ENCODE peak calls at places on chromosomes 13 and 19, in five cellular contexts. Q, C, K, P and B are unnamed samples. For H3K27me3, the result is how much of the 10 kb centered on the place peaks cover.

GRCh38 chr19:35318679-35319448 is 10.1 kb upstream of the CD22 start:
- DNase-seq in Q (peak), C (no peak), K (peak), P (peak), B (peak)

GRCh38 chr13:58376775-58377174 is 745.2 kb downstream of the PCDH17 start:
- DNase-seq in Q (no peak), C (no peak), K (no peak), P (no peak), B (no peak)

GRCh38 chr13:57632276-57633140 is 964 bp downstream of the PCDH17 start:
- DNase-seq in Q (no peak), C (peak), K (no peak), P (no peak), B (no peak)

GRCh38 chr19:3512562-3512961 is 6.5 kb downstream of the FZR1 start:
- DNase-seq in Q (no peak), C (no peak), K (no peak), P (no peak), B (no peak)

GRCh38 chr19:33866696-33867095 is 70.0 kb downstream of the KCTD15 start:
- DNase-seq in Q (no peak), C (no peak), K (no peak), P (no peak), B (no peak)

GRCh38 chr19:30521937-30522336 is 149.8 kb downstream of the ZNF536 start:
- DNase-seq in Q (no peak), C (no peak), K (no peak), P (no peak), B (no peak)

GRCh38 chr13:104315606-104316005 is 1249.4 kb upstream of the SLC10A2 start:
- DNase-seq in Q (peak), C (no peak), K (peak), P (no peak), B (peak)

GRCh38 chr19:35777961-35778360 is 2.6 kb downstream of the ARHGAP33 start:
- DNase-seq in Q (no peak), C (no peak), K (no peak), P (no peak), B (no peak)

GRCh38 chr19:38831142-38831605 is 420 bp downstream of the ECH1 start:
- DNase-seq in Q (peak), C (peak), K (peak), P (peak), B (no peak)

GRCh38 chr13:71459708-71460107 is 407.3 kb downstream of the DACH1 start:
- DNase-seq in Q (no peak), C (no peak), K (no peak), P (no peak), B (no peak)

GRCh38 chr13:54373211-54373610 is 1344.6 kb downstream of the OLFM4 start:
- DNase-seq in Q (no peak), C (no peak), K (no peak), P (no peak), B (no peak)

GRCh38 chr19:51372021-51372648 is 319 bp downstream of the NKG7 start:
- DNase-seq in Q (no peak), C (no peak), K (no peak), P (no peak), B (no peak)

GRCh38 chr13:41058229-41059070 is 2.9 kb upstream of the WBP4 start:
- DNase-seq in Q (peak), C (no peak), K (no peak), P (no peak), B (no peak)

GRCh38 chr13:55410398-55411330 is 1730.1 kb upstream of the PRR20A start:
- DNase-seq in Q (no peak), C (no peak), K (no peak), P (no peak), B (no peak)

GRCh38 chr19:20233105-20233504 is 66.1 kb downstream of the ZNF486 start:
- DNase-seq in Q (no peak), C (no peak), K (no peak), P (no peak), B (no peak)

GRCh38 chr19:47649588-47649987 is 40.7 kb downstream of the BICRA start:
- DNase-seq in Q (no peak), C (no peak), K (no peak), P (no peak), B (no peak)

GRCh38 chr19:34360354-34360909 is 4.6 kb upstream of the GPI start:
- DNase-seq in Q (no peak), C (no peak), K (no peak), P (no peak), B (no peak)

GRCh38 chr13:38582133-38582532 is 104.7 kb upstream of the FREM2 start:
- DNase-seq in Q (peak), C (peak), K (peak), P (peak), B (no peak)

GRCh38 chr19:44576843-44577565 is 36.4 kb upstream of the IGSF23 start:
- DNase-seq in Q (peak), C (peak), K (peak), P (peak), B (peak)

GRCh38 chr19:55985254-55985653 is 1.3 kb upstream of the NLRP5 start:
- DNase-seq in Q (no peak), C (no peak), K (no peak), P (no peak), B (no peak)

GRCh38 chr19:2578911-2579677 is 103.2 kb downstream of the GADD45B start:
- DNase-seq in Q (peak), C (peak), K (peak), P (peak), B (peak)

GRCh38 chr19:470701-471100 is 9.9 kb upstream of the SHC2 start:
- DNase-seq in Q (no peak), C (no peak), K (no peak), P (no peak), B (no peak)

GRCh38 chr13:67844544-67844943 is 614.4 kb upstream of the PCDH9 start:
- DNase-seq in Q (no peak), C (no peak), K (no peak), P (no peak), B (no peak)

GRCh38 chr19:17488593-17489391 is 18.5 kb downstream of the SLC27A1 start:
- DNase-seq in Q (no peak), C (peak), K (peak), P (peak), B (peak)
- TF ChIP-seq CTCF in Q (no peak), C (no peak), K (peak), P (peak), B (no peak)

DNA sequence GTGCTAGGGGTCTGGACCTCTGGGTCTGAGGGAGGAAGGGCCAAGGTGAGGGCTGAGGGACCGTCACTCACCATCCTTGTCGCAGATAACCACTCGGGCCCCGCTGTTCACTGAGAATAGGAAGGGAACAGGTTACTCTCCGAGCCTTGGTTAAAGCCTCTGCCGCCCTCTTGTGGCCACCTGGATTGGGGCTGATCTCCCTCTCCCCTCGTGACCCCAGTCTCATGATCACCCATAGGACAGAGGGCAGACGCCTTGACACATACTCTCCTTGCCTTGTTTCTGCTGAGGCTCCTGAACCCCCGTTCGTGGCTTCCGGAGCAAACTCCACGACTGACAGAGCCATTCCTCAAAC is 580 bp downstream of the HSD17B14 start:
- DNase-seq in Q (peak), C (peak), K (peak), P (peak), B (peak)
- TF ChIP-seq RAD21 in Q (peak), C (peak), K (peak), P (peak), B (peak)

DNA sequence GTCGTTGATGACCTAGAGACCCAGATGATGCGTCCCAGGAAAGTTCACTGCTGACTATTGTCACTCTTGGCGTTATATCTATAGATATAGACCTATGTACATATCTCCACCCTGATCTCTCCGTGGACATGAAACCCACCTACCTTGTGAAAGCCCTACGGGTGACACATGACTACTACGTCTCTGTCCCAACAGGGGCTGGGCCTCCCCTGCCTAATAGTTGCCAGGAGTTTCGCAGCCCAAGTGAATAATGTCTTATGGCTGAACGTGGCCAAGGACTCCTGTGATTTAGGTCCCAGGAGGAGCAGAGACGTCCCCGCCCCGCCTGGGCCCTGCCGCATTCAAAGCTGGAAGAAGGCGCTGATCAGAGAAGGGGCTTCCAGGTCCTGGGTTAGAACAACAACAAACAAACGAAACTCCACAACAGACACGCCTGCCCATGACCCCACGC is 4.9 kb upstream of the POU4F1 start:
- DNase-seq in Q (no peak), C (peak), K (no peak), P (no peak), B (no peak)
- H3K27me3 ChIP-seq in Q (half or more), C (half or more), K (half or more), P (under half), B (under half)

GRCh38 chr19:7385062-7385461 is 36.3 kb downstream of the ARHGEF18 start:
- DNase-seq in Q (no peak), C (no peak), K (no peak), P (no peak), B (no peak)

GRCh38 chr19:7377196-7377595 is 28.5 kb downstream of the ARHGEF18 start:
- DNase-seq in Q (no peak), C (no peak), K (no peak), P (no peak), B (no peak)

GRCh38 chr19:7382694-7383093 is 34.0 kb downstream of the ARHGEF18 start:
- DNase-seq in Q (no peak), C (no peak), K (no peak), P (no peak), B (no peak)

GRCh38 chr19:7383284-7383683 is 34.5 kb downstream of the ARHGEF18 start:
- DNase-seq in Q (no peak), C (no peak), K (no peak), P (no peak), B (no peak)

DNA sequence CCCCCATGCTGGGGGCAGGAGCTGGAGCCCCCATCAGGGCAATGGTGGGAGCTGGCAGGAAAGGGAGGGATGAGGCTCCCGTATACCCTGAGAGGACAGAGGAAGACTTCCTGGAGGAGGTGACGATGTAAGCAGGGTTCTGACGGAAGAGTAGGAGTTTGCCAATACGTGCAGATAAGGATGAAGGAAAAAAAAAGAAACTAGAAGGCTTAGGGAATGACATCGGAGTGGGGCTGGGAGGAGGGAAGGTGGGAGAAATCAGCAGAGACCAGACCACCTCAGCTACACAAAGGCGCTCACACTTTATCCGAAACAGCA is 32.3 kb downstream of the ARHGEF18 start:
- DNase-seq in Q (no peak), C (no peak), K (no peak), P (no peak), B (no peak)
- TF ChIP-seq CTCF in Q (no peak), C (no peak), K (no peak), P (no peak), B (no peak)

GRCh38 chr19:49554701-49555181 is 25.6 kb downstream of the NOSIP start:
- DNase-seq in Q (no peak), C (no peak), K (no peak), P (no peak), B (no peak)

GRCh38 chr19:49555600-49556411 is 24.6 kb downstream of the NOSIP start:
- DNase-seq in Q (no peak), C (peak), K (no peak), P (peak), B (peak)

GRCh38 chr19:49552749-49553148 is 24.9 kb downstream of the RCN3 start:
- DNase-seq in Q (no peak), C (no peak), K (no peak), P (no peak), B (no peak)

GRCh38 chr19:49551531-49551930 is 23.7 kb downstream of the RCN3 start:
- DNase-seq in Q (no peak), C (no peak), K (no peak), P (no peak), B (no peak)

DNA sequence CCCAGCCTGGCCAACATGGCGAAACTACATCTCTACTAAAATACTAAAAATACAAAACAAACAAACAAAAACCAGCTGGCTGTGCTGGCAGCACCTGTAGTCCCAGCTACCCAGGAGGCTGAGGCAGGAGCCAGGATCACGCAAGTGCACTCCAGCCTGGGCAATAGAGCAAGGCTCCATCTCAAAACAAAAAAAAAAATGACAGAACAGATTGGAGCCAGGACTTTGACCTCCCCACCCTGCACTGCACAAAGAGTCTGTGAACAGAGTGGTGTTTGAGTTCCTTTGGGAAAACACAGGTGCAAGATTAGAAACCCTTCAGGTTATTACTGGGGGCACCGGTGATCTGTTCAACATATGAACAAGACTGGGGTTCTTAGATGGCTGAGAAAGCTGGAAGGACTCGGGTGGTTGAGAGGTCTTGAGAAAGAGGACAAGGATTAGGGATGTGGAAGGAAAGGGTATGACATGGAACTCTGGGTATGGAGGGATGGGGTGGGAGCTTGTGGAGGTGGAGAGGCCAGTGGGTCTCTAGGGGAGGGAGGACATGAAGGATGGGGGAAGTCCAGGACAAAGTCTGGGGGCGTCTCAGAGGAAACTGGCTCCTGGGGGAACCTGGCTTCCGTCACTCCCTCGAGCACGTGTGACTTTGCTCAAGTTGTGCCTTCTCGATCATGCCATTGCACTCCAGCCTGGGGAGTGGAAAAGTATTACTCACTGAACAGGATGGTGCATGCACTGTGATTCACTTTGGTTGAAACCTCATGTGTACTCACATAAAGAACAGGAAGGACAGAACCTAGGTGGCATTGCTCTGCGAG is 25.9 kb downstream of the RCN3 start:
- DNase-seq in Q (peak), C (no peak), K (peak), P (no peak), B (no peak)
- TF ChIP-seq RAD21 in Q (no peak), C (no peak), K (no peak), P (no peak), B (no peak)

DNA sequence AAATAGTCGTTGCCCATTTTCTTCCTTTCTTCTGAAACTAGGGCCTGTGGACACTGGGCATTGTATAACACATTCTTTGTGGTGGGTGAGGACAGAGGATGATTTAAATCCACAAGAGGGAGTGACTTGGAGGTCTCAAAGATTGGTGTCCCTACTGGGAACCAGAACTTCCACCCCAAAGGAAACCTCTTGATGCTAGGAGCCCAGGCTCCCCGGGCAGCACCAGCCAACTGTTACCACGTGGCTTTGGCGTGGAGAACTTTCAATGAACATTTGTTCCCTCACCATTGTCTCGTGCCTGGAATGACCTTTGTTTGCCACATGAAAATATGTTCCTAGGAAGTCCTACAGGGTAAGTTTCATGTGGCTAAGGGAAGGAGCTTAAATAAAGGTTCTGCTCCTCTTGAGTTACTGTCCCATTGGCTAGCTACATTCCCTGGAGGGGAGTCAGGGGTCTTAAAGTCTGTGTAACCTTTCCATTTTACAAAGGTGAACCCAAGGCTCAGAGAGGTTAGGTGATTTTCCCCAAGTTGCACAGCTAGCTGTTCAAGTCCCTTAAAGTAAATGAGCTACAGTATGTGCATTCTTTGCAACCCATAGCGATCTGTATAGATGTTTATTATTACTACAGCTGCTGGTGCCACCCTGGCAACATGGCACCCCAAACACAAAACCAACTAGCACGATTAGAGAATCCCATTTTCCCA is 5.0 kb upstream of the CDX2 start:
- DNase-seq in Q (no peak), C (peak), K (no peak), P (no peak), B (no peak)
- H3K27me3 ChIP-seq in Q (half or more), C (half or more), K (half or more), P (under half), B (under half)

GRCh38 chr13:100787899-100788298 is 113.3 kb upstream of the TMTC4 start:
- DNase-seq in Q (no peak), C (no peak), K (no peak), P (no peak), B (no peak)

GRCh38 chr13:100789968-100790367 is 115.4 kb upstream of the TMTC4 start:
- DNase-seq in Q (no peak), C (no peak), K (no peak), P (no peak), B (no peak)

GRCh38 chr13:100789481-100789880 is 114.9 kb upstream of the TMTC4 start:
- DNase-seq in Q (no peak), C (no peak), K (peak), P (no peak), B (no peak)

GRCh38 chr13:100788540-100788939 is 113.9 kb upstream of the TMTC4 start:
- DNase-seq in Q (no peak), C (no peak), K (no peak), P (no peak), B (no peak)

DNA sequence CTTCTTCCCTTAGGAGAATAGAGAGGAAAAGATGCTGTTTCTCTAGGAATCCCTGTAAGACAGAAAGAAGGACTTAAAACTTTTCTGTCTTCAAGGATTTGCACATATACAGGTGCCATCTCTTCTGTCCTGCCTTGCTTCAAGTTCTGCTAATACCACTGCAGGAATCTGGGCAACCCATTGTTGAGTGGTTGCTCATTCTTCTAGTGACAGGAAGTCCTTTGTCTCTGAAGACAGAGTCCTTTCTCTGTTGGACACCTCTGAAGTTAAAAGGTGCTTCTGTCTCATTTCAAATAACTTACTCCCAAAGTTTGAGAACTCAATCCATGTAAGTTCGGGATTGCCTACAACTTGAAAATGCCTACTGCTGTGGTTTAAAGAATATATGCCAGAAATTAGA is 114.4 kb upstream of the TMTC4 start:
- DNase-seq in Q (no peak), C (no peak), K (no peak), P (no peak), B (no peak)
- TF ChIP-seq CTCF in Q (no peak), C (no peak), K (no peak), P (no peak), B (no peak)

GRCh38 chr19:16153582-16154336 is 10.3 kb downstream of the HSH2D start:
- DNase-seq in Q (no peak), C (no peak), K (no peak), P (peak), B (peak)
- TF ChIP-seq RAD21 in Q (no peak), C (no peak), K (no peak), P (no peak), B (no peak)

GRCh38 chr19:28914173-28914572 is 298.8 kb downstream of the UQCRFS1 start:
- DNase-seq in Q (no peak), C (no peak), K (no peak), P (no peak), B (no peak)
- H3K27me3 ChIP-seq in Q (under half), C (under half), K (under half), P (under half), B (under half)